ENCODE peak calls at places on chromosomes 5 and 9, in four cellular contexts. E is HL-60, J is neural crest cell, L is stomach. G is an unnamed sample.

GRCh38 chr9:109238677-109239076 is 71.6 kb upstream of the FRRS1L start:
- DNase-seq in E (no peak), L (no peak), J (no peak), G (no peak)

GRCh38 chr5:1018596-1018995 is 10.0 kb downstream of the NKD2 start:
- DNase-seq in L (no peak), J (no peak), E (no peak), G (no peak)

GRCh38 chr5:66805514-66806430 is 209.6 kb downstream of the MAST4 start:
- DNase-seq in J (no peak), E (no peak), L (no peak), G (no peak)

GRCh38 chr9:105515811-105516413 is 42.0 kb upstream of the FKTN start:
- DNase-seq in J (no peak), E (no peak), L (no peak), G (no peak)

GRCh38 chr5:32511778-32512374 is 67.3 kb upstream of the ZFR start:
- DNase-seq in J (no peak), E (no peak), L (no peak), G (no peak)

GRCh38 chr5:138177936-138178515 is 404 bp downstream of the BRD8 start:
- DNase-seq in J (peak; percentile 3), L (peak; percentile 31), E (no peak), G (no peak)

GRCh38 chr5:110590187-110590586 is 136.3 kb downstream of the TMEM232 start:
- DNase-seq in L (no peak), E (no peak), J (no peak), G (no peak)

GRCh38 chr5:39262981-39263380 is 43.6 kb upstream of the FYB1 start:
- DNase-seq in J (no peak), E (no peak), L (no peak), G (no peak)

GRCh38 chr5:98513378-98513777 is 260.1 kb upstream of the RGMB start:
- DNase-seq in E (no peak), L (no peak), J (no peak), G (no peak)

GRCh38 chr5:93062548-93062947 is 518.5 kb downstream of the NR2F1-AS1 start:
- DNase-seq in E (no peak), L (no peak), J (no peak), G (no peak)
- TF ChIP-seq CTCF in E (no peak), L (no peak), J (peak; percentile 36), G (peak; percentile 30)

GRCh38 chr5:112860929-112861637 is at the start of gene SRP19:
- DNase-seq in L (peak; percentile 96), J (peak; percentile 82), E (peak; percentile 71), G (peak; percentile 81)
- TF ChIP-seq CTCF in L (no peak), J (peak; percentile 26), E (no peak), G (no peak)

DNA sequence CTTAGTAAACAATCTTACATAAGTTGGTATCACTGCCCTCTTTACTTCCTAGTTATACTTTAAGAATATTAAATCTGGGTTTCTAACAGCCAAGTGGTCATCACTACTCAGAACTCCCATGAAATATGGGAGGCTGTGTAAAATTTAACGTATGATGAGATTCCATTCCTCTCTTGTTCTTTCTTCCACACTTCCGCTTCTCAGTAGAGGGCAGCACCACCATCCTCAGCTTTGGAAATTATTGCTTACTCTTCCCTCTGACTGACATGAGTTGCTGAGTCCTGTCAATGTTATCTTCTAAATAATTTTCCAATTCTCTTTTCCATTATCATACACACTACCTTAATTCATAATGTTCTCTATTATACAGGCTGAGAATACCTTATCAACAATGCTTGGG is 194.0 kb downstream of the RFX3 start:
- DNase-seq in E (peak; percentile 1), J (no peak), L (no peak), G (no peak)
- TF ChIP-seq CTCF in E (no peak), J (peak; percentile 47), L (no peak), G (peak; percentile 8)

DNA sequence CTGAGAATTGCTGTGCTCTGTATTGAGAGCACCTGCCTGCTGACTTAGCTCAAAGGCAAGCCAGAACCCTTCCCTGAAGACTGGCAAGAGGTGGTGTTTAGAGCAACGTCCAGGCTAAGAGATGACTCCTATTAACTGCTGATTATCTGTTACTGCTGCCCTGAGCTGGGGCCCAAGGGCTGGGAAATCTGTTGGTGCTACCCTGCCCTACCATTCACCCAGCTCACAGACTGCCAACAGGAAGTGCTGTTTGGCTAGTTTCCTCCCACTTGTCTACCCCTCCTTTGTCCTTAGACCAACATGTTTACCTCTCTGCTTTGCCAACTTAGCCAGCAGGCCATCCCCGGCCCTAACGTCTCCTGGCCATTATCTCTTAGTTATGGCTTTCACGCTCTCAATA is 6.9 kb downstream of the RAB24 start:
- DNase-seq in L (no peak), E (no peak), J (no peak), G (no peak)
- TF ChIP-seq CTCF in L (no peak), E (no peak), J (no peak), G (no peak)

DNA sequence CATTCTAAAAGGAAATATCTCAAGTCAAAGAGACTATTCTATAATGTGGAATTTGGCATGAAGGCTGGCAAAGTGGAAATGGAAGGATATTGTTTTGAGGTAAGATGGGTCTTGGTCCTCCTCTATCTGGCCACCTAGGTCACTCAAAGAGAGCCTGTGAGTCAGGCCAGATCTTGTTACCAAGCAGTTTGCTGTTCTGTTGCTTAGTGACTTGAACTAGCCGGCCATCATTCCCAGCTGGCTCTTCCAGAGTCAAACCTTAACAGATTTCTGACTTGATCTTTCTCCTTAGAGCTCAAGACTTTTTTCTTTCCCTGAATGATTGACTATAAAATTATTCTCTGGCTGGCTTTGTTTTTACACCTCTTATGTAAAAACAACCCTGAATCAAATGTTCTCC is 136.1 kb downstream of the PDE4D start:
- DNase-seq in J (no peak), L (no peak), E (no peak), G (no peak)
- TF ChIP-seq CTCF in J (no peak), L (no peak), E (no peak), G (no peak)

GRCh38 chr9:30773427-30773826 is 1611.0 kb upstream of the ACO1 start:
- DNase-seq in L (no peak), E (no peak), J (no peak), G (no peak)

GRCh38 chr9:30771278-30771677 is 1613.2 kb upstream of the ACO1 start:
- DNase-seq in E (no peak), J (no peak), L (no peak), G (no peak)

GRCh38 chr9:30775236-30775635 is 1609.2 kb upstream of the ACO1 start:
- DNase-seq in L (no peak), J (no peak), E (no peak), G (no peak)

GRCh38 chr9:30774326-30774725 is 1610.1 kb upstream of the ACO1 start:
- DNase-seq in L (no peak), J (no peak), E (no peak), G (no peak)
- TF ChIP-seq CTCF in L (no peak), J (peak; percentile 16), E (no peak), G (no peak)

GRCh38 chr9:134930404-134930803 is 12.7 kb upstream of the FCN1 start:
- DNase-seq in J (no peak), L (no peak), E (no peak), G (no peak)

GRCh38 chr9:134933076-134933659 is 15.5 kb upstream of the FCN1 start:
- DNase-seq in E (no peak), L (no peak), J (no peak), G (no peak)

GRCh38 chr9:134932656-134933055 is 14.9 kb upstream of the FCN1 start:
- DNase-seq in J (no peak), E (no peak), L (no peak), G (no peak)

GRCh38 chr9:134929560-134930158 is 11.9 kb upstream of the FCN1 start:
- DNase-seq in J (no peak), E (no peak), L (no peak), G (no peak)

DNA sequence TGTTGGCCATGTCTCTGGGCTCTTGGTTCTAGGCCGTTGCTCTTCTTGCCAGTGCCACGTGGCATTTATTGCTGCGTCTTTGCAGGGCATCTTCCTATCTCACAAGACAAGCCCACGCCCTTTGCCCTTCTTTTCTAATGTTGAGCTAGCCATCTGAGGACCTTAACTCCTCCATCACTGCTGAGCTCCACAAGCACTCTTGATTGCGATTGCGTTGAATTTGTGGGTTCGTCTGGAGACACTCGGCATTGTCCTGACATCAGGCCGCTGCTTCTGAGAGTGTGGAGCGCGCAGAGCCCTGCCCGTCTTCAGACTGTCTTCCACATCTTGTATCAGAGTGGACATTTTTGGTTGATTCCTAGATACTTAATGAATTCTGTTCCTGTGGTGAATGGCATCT is 14.5 kb upstream of the FCN1 start:
- DNase-seq in L (no peak), E (no peak), J (no peak), G (no peak)
- TF ChIP-seq CTCF in L (no peak), E (no peak), J (no peak), G (no peak)

GRCh38 chr5:100539519-100539918 is 4.3 kb downstream of the FAM174A start:
- DNase-seq in E (no peak), J (no peak), L (no peak), G (no peak)
- TF ChIP-seq CTCF in E (no peak), J (no peak), L (no peak), G (no peak)